ENCODE peak calls at places on chromosomes 16 and 17, in eight cellular contexts. A, Y, R, F, H, C, D and X are unnamed samples.

GRCh38 chr16:74448990-74449389 is 27.7 kb upstream of the CLEC18B start:
- DNase-seq in Y (no peak), F (peak; percentile 81), C (no peak), H (no peak), A (peak; percentile 86), R (no peak), D (peak; percentile 97), X (no peak)

GRCh38 chr16:30359871-30360170 is 4.7 kb upstream of the CD2BP2 start:
- DNase-seq in C (peak; percentile 74), H (no peak), Y (no peak), D (no peak), R (no peak), F (no peak), A (no peak), X (no peak)

GRCh38 chr17:42809250-42809649 is 10.6 kb downstream of the CNTD1 start:
- DNase-seq in Y (no peak), C (no peak), A (peak; percentile 57), F (peak; percentile 66), D (peak; percentile 89), H (no peak), R (no peak), X (no peak)

GRCh38 chr17:21252875-21253645 is at the start of gene NATD1:
- DNase-seq in A (peak; percentile 92), D (peak; percentile 86), R (peak; percentile 95), F (peak; percentile 73), Y (peak; percentile 80), H (peak; percentile 78), C (peak; percentile 96), X (peak; percentile 47)

GRCh38 chr17:38693700-38694329 is 11.3 kb upstream of the MLLT6 start:
- DNase-seq in Y (no peak), H (no peak), C (peak; percentile 80), A (peak; percentile 88), F (no peak), D (peak; percentile 93), R (no peak), X (no peak)

GRCh38 chr16:82900611-82901010 is 273.8 kb downstream of the CDH13 start:
- DNase-seq in R (no peak), H (no peak), D (no peak), F (no peak), Y (no peak), A (no peak), C (no peak), X (no peak)

GRCh38 chr17:77772461-77772897 is 186.0 kb upstream of the TNRC6C start:
- DNase-seq in D (peak; percentile 66), C (peak; percentile 91), A (peak; percentile 47), R (peak; percentile 86), Y (peak; percentile 52), H (peak; percentile 91), F (no peak), X (no peak)

GRCh38 chr17:67696347-67696746 is 21.4 kb upstream of the NOL11 start:
- DNase-seq in Y (no peak), D (no peak), A (no peak), H (no peak), F (no peak), C (no peak), R (no peak), X (no peak)

GRCh38 chr17:33732116-33732515 is 439.0 kb upstream of the ASIC2 start:
- DNase-seq in C (no peak), A (no peak), D (peak; percentile 6), Y (peak; percentile 29), H (no peak), R (no peak), F (no peak), X (no peak)

GRCh38 chr16:3645504-3646347 is 8.8 kb upstream of the DNASE1 start:
- DNase-seq in F (no peak), R (no peak), A (no peak), D (no peak), Y (no peak), H (no peak), C (peak; percentile 47), X (no peak)

GRCh38 chr17:77666881-77667395 is 291.6 kb upstream of the TNRC6C start:
- DNase-seq in A (no peak), F (no peak), C (peak; percentile 78), H (no peak), R (no peak), D (no peak), Y (peak; percentile 93), X (peak; percentile 15)

GRCh38 chr16:10040136-10041080 is 141.8 kb downstream of the GRIN2A start:
- DNase-seq in Y (no peak), A (no peak), D (no peak), R (no peak), F (no peak), H (peak; percentile 29), C (no peak), X (no peak)

GRCh38 chr16:79767597-79768280 is 167.2 kb upstream of the MAF start:
- DNase-seq in F (peak; percentile 45), D (peak; percentile 13), R (no peak), A (peak; percentile 19), Y (peak; percentile 58), H (no peak), C (no peak), X (no peak)

GRCh38 chr16:52114414-52114813 is 432.5 kb downstream of the TOX3 start:
- DNase-seq in C (no peak), D (no peak), H (no peak), R (no peak), Y (no peak), A (no peak), F (no peak), X (no peak)

GRCh38 chr16:53945996-53946395 is 242.0 kb downstream of the FTO start:
- DNase-seq in F (peak; percentile 43), D (peak; percentile 79), R (no peak), H (no peak), Y (no peak), A (no peak), C (no peak), X (no peak)

GRCh38 chr17:45718791-45719190 is 65.3 kb upstream of the CRHR1 start:
- DNase-seq in A (no peak), Y (no peak), D (no peak), H (no peak), R (no peak), F (no peak), C (no peak), X (no peak)

GRCh38 chr17:45719335-45720071 is 64.6 kb upstream of the CRHR1 start:
- DNase-seq in F (peak; percentile 88), C (no peak), A (no peak), Y (no peak), H (peak; percentile 75), D (peak; percentile 54), R (no peak), X (no peak)

GRCh38 chr17:45720386-45720785 is 63.7 kb upstream of the CRHR1 start:
- DNase-seq in H (no peak), R (no peak), C (no peak), Y (no peak), F (no peak), A (no peak), D (no peak), X (no peak)

GRCh38 chr17:45722161-45722560 is 62.0 kb upstream of the CRHR1 start:
- DNase-seq in H (peak; percentile 92), C (peak; percentile 24), F (no peak), D (no peak), Y (no peak), R (no peak), A (no peak), X (no peak)
- TF ChIP-seq CTCF in H (peak; percentile 97), C (no peak), F (no peak), D (peak; percentile 14), Y (no peak), R (no peak), A (no peak), X (peak; percentile 6)

DNA sequence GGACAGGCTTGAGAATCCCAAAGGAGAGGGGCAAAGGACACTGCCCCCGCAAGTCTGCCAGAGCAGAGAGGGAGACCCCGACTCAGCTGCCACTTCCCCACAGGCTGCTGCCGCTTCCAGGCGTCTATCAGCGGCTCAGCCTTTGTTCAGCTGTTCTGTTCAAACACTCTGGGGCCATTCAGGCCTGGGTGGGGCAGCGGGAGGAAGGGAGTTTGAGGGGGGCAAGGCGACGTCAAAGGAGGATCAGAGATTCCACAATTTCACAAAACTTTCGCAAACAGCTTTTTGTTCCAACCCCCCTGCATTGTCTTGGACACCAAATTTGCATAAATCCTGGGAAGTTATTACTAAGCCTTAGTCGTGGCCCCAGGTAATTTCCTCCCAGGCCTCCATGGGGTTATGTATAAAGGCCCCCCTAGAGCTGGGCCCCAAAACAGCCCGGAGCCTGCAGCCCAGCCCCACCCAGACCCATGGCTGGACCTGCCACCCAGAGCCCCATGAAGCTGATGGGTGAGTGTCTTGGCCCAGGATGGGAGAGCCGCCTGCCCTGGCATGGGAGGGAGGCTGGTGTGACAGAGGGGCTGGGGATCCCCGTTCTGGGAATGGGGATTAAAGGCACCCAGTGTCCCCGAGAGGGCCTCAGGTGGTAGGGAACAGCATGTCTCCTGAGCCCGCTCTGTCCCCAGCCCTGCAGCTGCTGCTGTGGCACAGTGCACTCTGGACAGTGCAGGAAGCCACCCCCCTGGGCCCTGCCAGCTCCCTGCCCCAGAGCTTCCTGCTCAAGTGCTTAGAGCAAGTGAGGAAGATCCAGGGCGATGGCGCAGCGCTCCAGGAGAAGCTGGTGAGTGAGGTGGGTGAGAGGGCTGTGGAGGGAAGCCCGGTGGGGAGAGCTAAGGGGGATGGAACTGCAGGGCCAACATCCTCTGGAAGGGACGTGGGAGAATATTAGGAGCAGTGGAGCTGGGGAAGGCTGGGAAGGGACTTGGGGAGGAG is at the start of gene CSF3:
- DNase-seq in C (no peak), H (no peak), Y (no peak), D (peak; percentile 78), R (peak; percentile 76), A (no peak), F (peak; percentile 24), X (no peak)
- H3K4me3 ChIP-seq in C (no peak within 1 kb of the TSS), H (no peak within 1 kb of the TSS), Y (no peak within 1 kb of the TSS), D (peak within 1 kb of the TSS; percentile 41), R (no peak within 1 kb of the TSS), A (no peak within 1 kb of the TSS), F (no peak within 1 kb of the TSS), X (no peak within 1 kb of the TSS)

GRCh38 chr17:8799001-8799850 is at the start of gene MFSD6L:
- DNase-seq in C (peak; percentile 82), F (peak; percentile 17), H (no peak), D (peak; percentile 13), R (no peak), A (no peak), Y (no peak), X (no peak)
- TF ChIP-seq CTCF in C (no peak), F (peak; percentile 6), H (no peak), D (no peak), R (no peak), A (no peak), Y (no peak), X (no peak)

GRCh38 chr17:81428121-81428515 is 32.9 kb downstream of the BAHCC1 start:
- DNase-seq in R (no peak), F (no peak), A (no peak), C (no peak), D (no peak), Y (no peak), H (no peak), X (no peak)
- H3K4me3 ChIP-seq in R (no peak overlapping the region), F (no peak overlapping the region), A (peak overlapping the region; percentile 27), C (no peak overlapping the region), D (no peak overlapping the region), Y (no peak overlapping the region), H (no peak overlapping the region), X (no peak overlapping the region)